ENCODE peak calls at places on chromosomes 13 and 19, in seven cellular contexts. M, Y, V, W, J, K and X are unnamed samples.

GRCh38 chr13:57557979-57558529 is 73.5 kb upstream of the PCDH17 start:
- DNase-seq in M (no peak), J (peak; percentile 4), V (peak; percentile 32), K (no peak), Y (peak; percentile 11), W (peak; percentile 10), X (no peak)

GRCh38 chr19:55552620-55553019 is 7.3 kb upstream of the SBK3 start:
- DNase-seq in M (peak; percentile 66), Y (peak; percentile 43), W (no peak), K (no peak), V (no peak), J (peak; percentile 76), X (peak; percentile 71)

GRCh38 chr13:109043561-109044075 is 414.2 kb downstream of the MYO16 start:
- DNase-seq in Y (no peak), K (no peak), M (no peak), W (no peak), V (no peak), J (no peak), X (no peak)

GRCh38 chr19:8607386-8607785 is 3.1 kb downstream of the ADAMTS10 start:
- DNase-seq in M (peak; percentile 59), K (no peak), W (no peak), V (no peak), J (peak; percentile 82), Y (no peak), X (no peak)

GRCh38 chr13:50800091-50800739 is 43.3 kb downstream of the DLEU7 start:
- DNase-seq in Y (no peak), V (no peak), W (no peak), M (no peak), K (no peak), J (no peak), X (no peak)

GRCh38 chr13:23433171-23434153 is at the start of gene SACS:
- DNase-seq in W (no peak), J (peak; percentile 86), M (peak; percentile 78), Y (peak; percentile 33), V (peak; percentile 89), K (no peak), X (peak; percentile 69)

GRCh38 chr13:73171926-73172325 is 113.1 kb downstream of the KLF5 start:
- DNase-seq in V (no peak), J (peak; percentile 31), Y (peak; percentile 59), K (no peak), M (peak; percentile 15), W (no peak), X (peak; percentile 46)

GRCh38 chr19:49340069-49340864 is 5.1 kb downstream of the CD37 start:
- DNase-seq in Y (peak; percentile 14), M (peak; percentile 12), V (peak; percentile 35), K (peak; percentile 93), J (peak; percentile 39), W (no peak), X (no peak)

GRCh38 chr19:11279505-11280236 is 16.3 kb upstream of the TSPAN16 start:
- DNase-seq in W (peak; percentile 88), Y (no peak), M (peak; percentile 41), K (peak; percentile 86), J (no peak), V (no peak), X (no peak)

GRCh38 chr19:11421607-11422098 is 2.5 kb upstream of the RGL3 start:
- DNase-seq in W (no peak), V (no peak), K (no peak), J (peak; percentile 32), Y (peak; percentile 25), M (peak; percentile 20), X (no peak)

GRCh38 chr19:46218160-46218559 is 11.4 kb upstream of the IGFL1 start:
- DNase-seq in W (no peak), J (peak; percentile 36), M (peak; percentile 31), Y (peak; percentile 72), K (no peak), V (no peak), X (peak; percentile 16)

GRCh38 chr19:38989066-38989605 is 13.6 kb upstream of the FBXO17 start:
- DNase-seq in Y (no peak), W (no peak), M (peak; percentile 78), V (peak; percentile 34), J (peak; percentile 27), K (no peak), X (peak; percentile 9)

GRCh38 chr13:113401452-113402415 is 37.8 kb upstream of the GRTP1 start:
- DNase-seq in Y (no peak), W (no peak), K (no peak), M (no peak), J (no peak), V (no peak), X (no peak)

GRCh38 chr13:114067381-114067885 is 65.0 kb downstream of the RASA3 start:
- DNase-seq in W (peak; percentile 42), M (peak; percentile 68), J (peak; percentile 85), V (no peak), K (peak; percentile 87), Y (peak; percentile 18), X (peak; percentile 56)

GRCh38 chr19:6226444-6227155 is 53.2 kb downstream of the MLLT1 start:
- DNase-seq in Y (no peak), V (no peak), K (no peak), J (no peak), M (no peak), W (no peak), X (no peak)

GRCh38 chr19:47890865-47891621 is 4.9 kb upstream of the SULT2A1 start:
- DNase-seq in Y (no peak), W (no peak), M (no peak), V (no peak), J (no peak), K (no peak), X (no peak)

GRCh38 chr13:24313449-24313848 is 4.1 kb downstream of the C1QTNF9 start:
- DNase-seq in J (peak; percentile 39), V (no peak), W (no peak), K (no peak), Y (no peak), M (peak; percentile 2), X (peak; percentile 27)

GRCh38 chr19:42634409-42635232 is 39.9 kb upstream of the CEACAM8 start:
- DNase-seq in Y (peak; percentile 51), V (peak; percentile 5), J (peak; percentile 68), W (peak; percentile 24), K (no peak), M (peak; percentile 52), X (peak; percentile 60)

GRCh38 chr19:800360-801029 is 3.2 kb downstream of the PTBP1 start:
- DNase-seq in W (no peak), M (no peak), V (peak; percentile 29), K (no peak), Y (peak; percentile 85), J (peak; percentile 74), X (no peak)

GRCh38 chr19:12946092-12946845 is 607 bp downstream of the RAD23A start:
- DNase-seq in Y (peak; percentile 84), M (peak; percentile 82), W (no peak), K (no peak), J (peak; percentile 96), V (no peak), X (peak; percentile 89)

GRCh38 chr13:97116754-97117153 is 105.4 kb upstream of the MBNL2 start:
- DNase-seq in Y (peak; percentile 66), K (no peak), M (peak; percentile 66), W (no peak), J (peak; percentile 69), V (no peak), X (peak; percentile 38)

GRCh38 chr13:24745861-24746617 is 17.9 kb upstream of the RNF17 start:
- DNase-seq in K (no peak), W (no peak), V (no peak), J (peak; percentile 12), Y (no peak), M (no peak), X (no peak)

GRCh38 chr13:113562085-113562749 is 22.3 kb upstream of the TFDP1 start:
- DNase-seq in M (peak; percentile 29), W (peak; percentile 69), J (peak; percentile 80), Y (peak; percentile 57), K (no peak), V (peak; percentile 62), X (peak; percentile 79)

GRCh38 chr19:6354098-6354674 is 7.1 kb upstream of the CLPP start:
- DNase-seq in M (no peak), J (peak; percentile 60), V (no peak), Y (peak; percentile 20), K (no peak), W (no peak), X (peak; percentile 54)

GRCh38 chr19:963401-964022 is 20.6 kb upstream of the WDR18 start:
- DNase-seq in V (no peak), J (no peak), Y (no peak), W (no peak), M (no peak), K (no peak), X (no peak)

GRCh38 chr19:48354332-48354992 is 9.3 kb downstream of the TMEM143 start:
- DNase-seq in Y (no peak), J (no peak), W (no peak), V (no peak), M (peak; percentile 74), K (no peak), X (peak; percentile 36)